ENCODE peak calls at places on chromosomes 2 and 18, in nine cellular contexts. I is mammary epithelial cell, Y is colonic mucosa, M is AG09309, X is PC-3, J is PC-9, R is lower lobe of right lung, B is left lung, T is Caco-2. Q is an unnamed sample.

GRCh38 chr18:71443726-71444480 is 1100.2 kb downstream of the CBLN2 start:
- DNase-seq in B (no peak), M (no peak), X (peak), R (no peak), I (no peak), J (no peak), T (no peak), Y (no peak), Q (no peak)

GRCh38 chr18:50158866-50159653 is 35.9 kb downstream of the MYO5B start:
- DNase-seq in B (no peak), J (peak), X (peak), T (peak), M (no peak), Y (peak), R (no peak), I (peak), Q (no peak)

GRCh38 chr2:233209117-233209977 is 42.1 kb upstream of the ATG16L1 start:
- DNase-seq in B (no peak), M (no peak), X (peak), Y (no peak), J (peak), I (peak), T (no peak), R (no peak), Q (no peak)

GRCh38 chr2:73970268-73970803 is 14.4 kb upstream of the TET3 start:
- DNase-seq in J (no peak), R (no peak), I (no peak), T (no peak), M (no peak), B (no peak), Y (no peak), X (no peak), Q (no peak)

GRCh38 chr2:174009488-174010223 is 44.5 kb upstream of the SP3 start:
- DNase-seq in X (no peak), Y (no peak), B (no peak), J (no peak), I (peak), M (no peak), T (no peak), R (no peak), Q (no peak)

GRCh38 chr2:217777906-217778305 is 224.9 kb downstream of the TNS1 start:
- DNase-seq in Y (no peak), I (no peak), R (no peak), X (no peak), M (no peak), J (no peak), B (no peak), T (no peak), Q (no peak)

GRCh38 chr2:202307690-202308089 is 42.1 kb downstream of the NOP58 start:
- DNase-seq in J (no peak), B (no peak), R (no peak), M (no peak), Y (no peak), I (no peak), T (no peak), X (no peak), Q (no peak)

GRCh38 chr2:219501849-219502248 is 3.2 kb downstream of the GMPPA start:
- DNase-seq in B (no peak), Y (no peak), X (no peak), M (no peak), T (no peak), R (no peak), I (no peak), J (no peak), Q (no peak)

GRCh38 chr2:7867858-7868257 is 814.0 kb upstream of the ID2 start:
- DNase-seq in I (no peak), X (no peak), B (no peak), R (no peak), T (no peak), J (no peak), Y (no peak), M (no peak), Q (no peak)

GRCh38 chr2:208147759-208148158 is 1.8 kb upstream of the CRYGB start:
- DNase-seq in Y (no peak), B (no peak), I (no peak), R (no peak), T (no peak), J (no peak), X (no peak), M (no peak), Q (no peak)

GRCh38 chr2:14903709-14904374 is 271.3 kb downstream of the LRATD1 start:
- DNase-seq in X (peak), I (peak), T (peak), Y (peak), B (no peak), R (peak), J (peak), M (no peak), Q (no peak)

GRCh38 chr2:11558206-11558886 is 24.5 kb downstream of the GREB1 start:
- DNase-seq in R (no peak), T (no peak), B (no peak), I (no peak), Y (no peak), M (no peak), X (no peak), J (no peak), Q (no peak)

GRCh38 chr2:11554430-11554764 is 20.6 kb downstream of the GREB1 start:
- DNase-seq in X (no peak), T (no peak), Y (no peak), R (no peak), M (no peak), I (no peak), B (no peak), J (no peak), Q (no peak)

GRCh38 chr2:11553661-11554429 is 20.0 kb downstream of the GREB1 start:
- DNase-seq in M (no peak), R (no peak), J (peak), X (peak), B (no peak), Y (no peak), I (peak), T (no peak), Q (no peak)

GRCh38 chr2:11559066-11559785 is 25.4 kb downstream of the GREB1 start:
- DNase-seq in I (no peak), R (no peak), X (no peak), M (no peak), B (no peak), Y (no peak), J (no peak), T (no peak), Q (no peak)

DNA sequence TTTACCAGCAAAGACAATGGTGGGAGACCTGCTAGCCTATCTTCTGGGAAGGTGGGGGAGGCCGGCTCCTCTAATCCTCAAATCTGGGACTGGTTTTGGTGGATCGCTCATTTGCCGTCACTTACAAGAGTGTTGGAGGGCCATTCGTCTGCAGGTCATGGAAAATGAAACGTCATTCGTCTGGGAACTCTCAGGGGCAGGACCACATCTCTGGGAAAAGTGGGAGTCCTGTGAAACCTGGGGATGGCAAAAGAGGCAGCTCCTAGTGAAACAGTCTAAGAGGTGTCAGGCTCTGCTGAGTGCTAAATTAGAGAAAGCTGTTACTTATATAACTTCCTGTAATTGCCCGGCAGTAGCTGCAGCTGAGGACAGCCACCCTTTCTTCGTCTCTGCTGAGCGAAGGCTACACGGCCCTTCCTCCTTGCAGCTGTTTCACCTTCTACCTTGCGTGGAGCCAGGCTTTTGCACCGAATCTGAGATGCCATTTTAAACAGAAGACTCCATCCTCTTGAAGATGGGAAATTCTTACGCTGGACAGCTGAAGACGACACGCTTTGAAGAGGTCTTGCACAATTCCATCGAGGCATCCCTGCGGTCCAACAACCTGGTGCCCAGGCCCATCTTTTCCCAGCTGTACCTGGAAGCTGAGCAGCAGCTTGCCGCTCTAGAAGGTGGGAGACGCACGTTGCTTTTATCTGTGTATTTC is 22.4 kb downstream of the GREB1 start:
- DNase-seq in Y (no peak), T (no peak), J (no peak), M (no peak), X (no peak), R (no peak), I (no peak), B (no peak), Q (no peak)
- H3K4me3 ChIP-seq in Y (no peak), T (no peak), J (no peak), M (no peak), X (no peak), R (no peak), I (no peak), B (no peak), Q (no peak)

GRCh38 chr2:41768301-41768700 is 279.5 kb upstream of the PKDCC start:
- DNase-seq in B (no peak), X (no peak), T (no peak), M (no peak), R (no peak), Y (no peak), I (no peak), J (no peak), Q (no peak)
- TF ChIP-seq CTCF in B (no peak), X (no peak), T (no peak), M (no peak), R (no peak), Y (no peak), I (no peak), J (no peak), Q (no peak)

DNA sequence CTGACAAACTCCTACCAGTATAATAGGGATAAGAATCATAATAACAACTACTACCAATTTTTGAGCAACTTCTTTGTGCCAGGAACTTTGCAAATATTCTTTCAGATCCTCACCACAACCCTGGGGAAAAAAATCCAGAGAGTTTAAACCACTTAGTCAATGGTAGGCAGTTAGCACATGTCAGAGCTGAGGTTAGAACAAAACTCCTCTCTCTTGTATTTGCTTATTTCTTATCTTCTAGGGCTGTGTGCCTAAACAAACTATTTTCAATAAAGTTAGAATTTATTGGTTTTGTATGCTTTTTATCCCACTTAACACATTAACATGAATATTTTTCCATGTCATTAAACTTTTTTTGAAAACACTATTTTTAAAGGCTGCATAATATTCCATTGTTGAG is 127.1 kb downstream of the BCL11A start:
- DNase-seq in T (no peak), Y (no peak), X (no peak), I (no peak), M (no peak), R (no peak), J (no peak), B (no peak), Q (no peak)
- H3K4me3 ChIP-seq in T (no peak), Y (no peak), X (no peak), I (no peak), M (no peak), R (no peak), J (no peak), B (no peak), Q (no peak)

DNA sequence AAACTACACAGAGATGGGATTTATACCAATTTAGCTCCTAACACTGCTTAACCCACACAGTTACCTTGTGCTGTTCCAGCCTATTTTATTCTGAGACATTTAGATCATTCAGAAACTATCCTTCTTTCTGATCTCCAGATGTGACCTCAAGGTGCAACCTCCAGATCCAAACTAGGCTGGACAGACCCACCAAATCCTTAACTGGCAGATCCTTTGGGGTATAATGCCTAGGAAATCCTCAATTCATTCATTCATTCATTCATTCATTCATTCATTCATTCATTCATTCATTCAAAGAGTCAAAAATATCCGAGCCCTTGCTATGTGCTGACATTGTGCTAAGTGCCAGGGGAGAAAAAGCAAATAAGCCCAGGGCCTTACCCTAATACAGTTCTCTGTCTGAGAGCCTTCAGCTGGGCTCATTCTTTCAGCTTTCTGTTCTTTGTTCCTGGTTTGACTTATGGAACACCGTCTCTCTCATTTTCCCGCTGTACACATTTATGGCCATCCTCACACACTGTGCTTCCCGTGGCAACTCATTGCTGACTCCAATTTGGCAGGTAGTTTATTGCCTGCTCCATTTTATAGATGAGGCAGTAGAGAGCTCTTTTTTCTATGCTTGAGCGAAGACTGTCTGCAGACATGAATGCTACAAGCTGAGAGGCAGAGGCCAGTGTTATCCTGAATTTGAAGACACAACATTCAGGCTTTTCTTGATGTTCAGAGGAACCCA is 83.1 kb downstream of the HRH4 start:
- DNase-seq in J (no peak), Y (no peak), R (no peak), T (no peak), B (no peak), M (no peak), X (no peak), I (no peak), Q (no peak)
- TF ChIP-seq CTCF in J (no peak), Y (no peak), R (no peak), T (no peak), B (no peak), M (no peak), X (no peak), I (no peak), Q (no peak)

DNA sequence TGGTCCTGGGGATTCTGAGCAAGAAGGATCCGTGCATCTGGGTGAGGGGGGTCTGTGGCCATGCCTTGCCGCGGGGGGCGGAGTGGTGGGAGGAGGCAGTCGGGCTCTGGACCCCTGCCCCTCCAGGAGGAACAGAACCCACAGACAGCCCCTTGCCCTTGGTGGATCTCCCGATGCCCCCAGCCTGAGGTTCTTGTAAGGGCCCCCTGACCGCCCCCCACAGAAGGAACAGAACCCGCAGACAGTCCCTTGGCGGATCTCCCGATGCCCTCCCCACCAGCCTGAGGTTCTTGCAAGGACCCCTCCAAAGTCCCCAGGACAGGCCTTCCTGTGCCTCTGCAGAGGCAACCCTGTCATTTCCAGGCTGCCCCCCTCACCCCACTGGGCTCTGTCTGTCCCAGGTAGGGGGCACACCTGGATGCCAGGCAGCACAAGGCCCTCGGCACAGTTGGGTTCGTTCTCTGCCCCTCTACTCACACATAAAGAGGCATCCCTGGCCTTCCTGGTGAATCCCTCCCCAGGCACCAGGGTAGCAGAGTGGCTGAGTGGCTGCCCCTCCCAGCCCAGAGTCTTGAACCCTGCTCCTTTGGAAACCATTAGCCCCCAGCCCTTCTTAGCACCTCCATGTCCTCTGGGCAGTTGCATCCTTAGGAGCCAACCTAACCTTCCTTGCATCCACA is 1.9 kb downstream of the GPC1 start:
- DNase-seq in R (peak), M (no peak), I (no peak), B (no peak), Y (no peak), X (no peak), J (no peak), T (no peak), Q (no peak)
- H3K4me3 ChIP-seq in R (peak), M (peak), I (peak), B (peak), Y (peak), X (peak), J (peak), T (peak), Q (peak)

GRCh38 chr18:28013064-28013463 is 163.9 kb downstream of the CDH2 start:
- DNase-seq in T (no peak), I (no peak), J (no peak), B (no peak), M (no peak), R (no peak), X (peak), Y (no peak), Q (no peak)
- TF ChIP-seq CTCF in T (no peak), I (peak), J (peak), B (no peak), M (peak), R (no peak), X (peak), Y (no peak), Q (peak)